ENCODE peak calls at places on chromosomes 5 and 9, in five cellular contexts. Q, N, F, B and I are unnamed samples.

GRCh38 chr5:15844253-15844652 is 335.3 kb downstream of the MARCHF11 start:
- DNase-seq in Q (no peak), N (no peak), F (no peak), B (no peak), I (no peak)

GRCh38 chr5:110590187-110590586 is 136.3 kb downstream of the TMEM232 start:
- DNase-seq in Q (no peak), N (no peak), F (no peak), B (no peak), I (peak)

GRCh38 chr5:134551891-134552290 is 26.4 kb downstream of the JADE2 start:
- DNase-seq in Q (no peak), N (no peak), F (no peak), B (no peak), I (no peak)

GRCh38 chr5:171847026-171847425 is 61.4 kb downstream of the SMIM23 start:
- DNase-seq in Q (no peak), N (no peak), F (no peak), B (no peak), I (no peak)

GRCh38 chr5:172194985-172195774 is 1.2 kb downstream of the EFCAB9 start:
- DNase-seq in Q (no peak), N (no peak), F (no peak), B (no peak), I (no peak)

GRCh38 chr5:123790226-123790625 is 278.2 kb downstream of the CSNK1G3 start:
- DNase-seq in Q (no peak), N (no peak), F (no peak), B (no peak), I (no peak)

GRCh38 chr5:177484902-177485549 is 11.6 kb upstream of the DBN1 start:
- DNase-seq in Q (no peak), N (no peak), F (no peak), B (no peak), I (no peak)

GRCh38 chr9:86966852-86967511 is 19.7 kb upstream of the GAS1 start:
- DNase-seq in Q (no peak), N (no peak), F (no peak), B (no peak), I (no peak)

GRCh38 chr9:117290809-117291208 is 124.0 kb downstream of the ASTN2 start:
- DNase-seq in Q (no peak), N (no peak), F (no peak), B (no peak), I (no peak)

GRCh38 chr5:61915646-61916045 is 390.4 kb upstream of the KIF2A start:
- DNase-seq in Q (no peak), N (no peak), F (no peak), B (no peak), I (no peak)

GRCh38 chr5:174436805-174437204 is 287.6 kb upstream of the MSX2 start:
- DNase-seq in Q (no peak), N (no peak), F (no peak), B (no peak), I (no peak)

GRCh38 chr9:136947955-136948510 is 3.0 kb downstream of the C8G start:
- DNase-seq in Q (no peak), N (no peak), F (peak), B (peak), I (no peak)

GRCh38 chr5:123107343-123108240 is 18.6 kb downstream of the PRDM6 start:
- DNase-seq in Q (no peak), N (no peak), F (no peak), B (no peak), I (no peak)

GRCh38 chr9:31321686-31322085 is 1062.8 kb upstream of the ACO1 start:
- DNase-seq in Q (no peak), N (no peak), F (no peak), B (peak), I (no peak)

GRCh38 chr9:137030006-137030405 is 1.9 kb downstream of the FUT7 start:
- DNase-seq in Q (no peak), N (no peak), F (no peak), B (no peak), I (no peak)

GRCh38 chr5:135490245-135491037 is 38.3 kb upstream of the TIFAB start:
- DNase-seq in Q (no peak), N (no peak), F (no peak), B (no peak), I (no peak)

GRCh38 chr9:131811405-131811804 is 71.5 kb upstream of the RAPGEF1 start:
- DNase-seq in Q (no peak), N (no peak), F (no peak), B (no peak), I (no peak)

GRCh38 chr5:40755093-40755406 is 711 bp downstream of the TTC33 start:
- DNase-seq in Q (peak), N (peak), F (peak), B (peak), I (peak)

GRCh38 chr5:164504141-164504772 is 998.8 kb downstream of the MAT2B start:
- DNase-seq in Q (peak), N (no peak), F (no peak), B (no peak), I (peak)

GRCh38 chr9:112074250-112075008 is 100.7 kb downstream of the SUSD1 start:
- DNase-seq in Q (peak), N (peak), F (peak), B (no peak), I (peak)

GRCh38 chr5:119411291-119411934 is 40.9 kb upstream of the HSD17B4 start:
- DNase-seq in Q (no peak), N (no peak), F (no peak), B (no peak), I (no peak)

GRCh38 chr5:16740476-16740875 is 123.7 kb upstream of the RETREG1 start:
- DNase-seq in Q (no peak), N (no peak), F (no peak), B (no peak), I (no peak)

GRCh38 chr5:106454651-106455415 is 1215.9 kb downstream of the EFNA5 start:
- DNase-seq in Q (no peak), N (no peak), F (no peak), B (no peak), I (no peak)

GRCh38 chr5:134458234-134458633 is 46.6 kb upstream of the CDKN2AIPNL start:
- DNase-seq in Q (no peak), N (peak), F (peak), B (no peak), I (no peak)

GRCh38 chr5:54621048-54621447 is 103.5 kb downstream of the SNX18 start:
- DNase-seq in Q (no peak), N (no peak), F (no peak), B (no peak), I (no peak)

GRCh38 chr5:88879724-88880123 is 3.3 kb downstream of the MEF2C start:
- DNase-seq in Q (no peak), N (no peak), F (no peak), B (no peak), I (no peak)

GRCh38 chr5:149152317-149152746 is 11.0 kb downstream of the ABLIM3 start:
- DNase-seq in Q (no peak), N (no peak), F (no peak), B (no peak), I (no peak)

GRCh38 chr5:51968756-51969155 is 585.5 kb downstream of the ISL1 start:
- DNase-seq in Q (no peak), N (no peak), F (no peak), B (no peak), I (no peak)

GRCh38 chr9:124661184-124661755 is 109.8 kb downstream of the NR6A1 start:
- DNase-seq in Q (no peak), N (no peak), F (no peak), B (no peak), I (no peak)

GRCh38 chr5:88058625-88059024 is 210.0 kb downstream of the TMEM161B start:
- DNase-seq in Q (no peak), N (no peak), F (no peak), B (no peak), I (no peak)

GRCh38 chr5:176596069-176596656 is 13.8 kb downstream of the GPRIN1 start:
- DNase-seq in Q (no peak), N (no peak), F (no peak), B (no peak), I (no peak)

DNA sequence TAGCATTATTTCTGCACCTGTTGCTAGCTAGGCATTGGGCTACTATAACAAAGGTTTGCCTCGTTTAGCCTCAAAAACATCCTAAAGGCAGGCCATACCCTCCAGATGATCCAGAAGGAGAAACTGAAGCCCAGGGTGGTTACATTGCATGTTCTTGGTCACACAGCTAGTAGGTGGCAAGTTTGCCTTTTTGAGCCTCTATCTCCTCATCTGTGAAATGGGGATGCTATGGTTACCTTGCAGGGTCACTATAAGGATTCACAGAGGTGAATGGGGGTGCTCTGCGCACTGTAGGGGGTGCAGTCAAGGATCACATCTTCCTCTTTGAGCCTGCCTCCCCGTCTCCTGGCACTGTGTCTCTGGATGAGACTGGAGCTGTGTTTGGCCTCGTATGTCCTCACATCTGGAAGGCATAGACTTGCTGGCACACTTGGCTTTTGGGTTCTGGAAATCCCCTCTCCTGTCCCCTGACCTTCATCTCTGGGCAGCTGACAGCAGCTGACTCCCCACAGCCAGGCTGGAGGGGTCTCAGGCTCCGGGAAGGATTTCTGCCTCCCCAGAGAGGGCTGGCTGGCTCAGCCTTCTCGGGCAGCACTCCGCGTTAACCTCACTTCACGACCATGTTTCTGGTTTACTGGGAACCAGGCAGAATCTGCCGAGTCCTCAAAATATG is 167.7 kb downstream of the RGS3 start:
- DNase-seq in Q (no peak), N (no peak), F (no peak), B (peak), I (no peak)
- H3K27ac ChIP-seq in Q (no peak), N (no peak), F (peak), B (no peak), I (no peak)

GRCh38 chr5:127979475-127979874 is 104.1 kb upstream of the SLC12A2 start:
- DNase-seq in Q (no peak), N (no peak), F (no peak), B (no peak), I (no peak)

GRCh38 chr5:127976525-127976924 is 107.0 kb upstream of the SLC12A2 start:
- DNase-seq in Q (no peak), N (no peak), F (no peak), B (no peak), I (no peak)

GRCh38 chr5:127978738-127979300 is 104.7 kb upstream of the SLC12A2 start:
- DNase-seq in Q (no peak), N (no peak), F (no peak), B (no peak), I (no peak)

GRCh38 chr5:127976991-127977717 is 106.4 kb upstream of the SLC12A2 start:
- DNase-seq in Q (no peak), N (no peak), F (no peak), B (no peak), I (no peak)

GRCh38 chr5:127975961-127976360 is 107.6 kb upstream of the SLC12A2 start:
- DNase-seq in Q (no peak), N (no peak), F (no peak), B (no peak), I (no peak)
- H3K27ac ChIP-seq in Q (no peak), N (no peak), F (peak), B (peak), I (no peak)

DNA sequence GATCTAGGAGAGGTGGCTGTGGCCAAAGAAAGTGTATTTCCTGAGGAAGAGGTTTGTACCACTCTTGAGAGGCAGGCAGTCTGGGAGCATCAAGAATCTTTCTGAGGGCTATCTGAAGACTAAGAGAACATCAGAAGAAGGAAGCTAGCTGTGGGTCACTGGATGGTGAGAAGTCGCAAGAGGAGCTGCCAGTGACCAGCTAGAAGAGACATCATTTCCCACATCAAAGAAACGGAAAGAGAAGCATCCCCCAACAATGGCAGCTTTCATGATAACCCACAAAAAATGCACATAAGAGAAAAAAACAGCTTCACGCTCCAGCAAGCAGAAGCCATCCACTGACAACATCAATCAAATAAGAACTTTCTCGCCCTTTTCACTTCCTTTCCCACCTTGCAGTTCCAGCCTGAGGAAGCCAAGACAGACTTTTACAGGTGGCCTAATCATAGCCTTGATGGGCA is 25.0 kb upstream of the CEP78 start:
- DNase-seq in Q (no peak), N (no peak), F (no peak), B (no peak), I (no peak)
- H3K27ac ChIP-seq in Q (no peak), N (no peak), F (no peak), B (no peak), I (no peak)

GRCh38 chr9:97981828-97982164 is 1.3 kb upstream of the ANP32B start:
- DNase-seq in Q (no peak), N (no peak), F (no peak), B (no peak), I (no peak)
- H3K27ac ChIP-seq in Q (no peak), N (peak), F (no peak), B (no peak), I (peak)